ENCODE peak calls at places on chromosomes 16 and 17, in four cellular contexts. One of them, this sample, is unnamed.

GRCh38 chr17:31072186-31072585 is 22.6 kb upstream of the NF1 start:
- DNase-seq in heart right ventricle: no peak
- DNase-seq in Peyer's patch: no peak
- DNase-seq in BJ: peak; percentile 41
- DNase-seq in this sample: no peak

GRCh38 chr17:6501359-6501758 is 55.0 kb downstream of the PITPNM3 start:
- DNase-seq in BJ: no peak
- DNase-seq in Peyer's patch: peak; percentile 3
- DNase-seq in heart right ventricle: no peak
- DNase-seq in this sample: no peak

GRCh38 chr17:28272166-28272565 is 46.8 kb upstream of the TMEM97 start:
- DNase-seq in BJ: no peak
- DNase-seq in heart right ventricle: no peak
- DNase-seq in Peyer's patch: no peak
- DNase-seq in this sample: no peak

GRCh38 chr17:16878084-16878483 is 93.8 kb downstream of the TNFRSF13B start:
- DNase-seq in BJ: no peak
- DNase-seq in heart right ventricle: no peak
- DNase-seq in Peyer's patch: peak; percentile 34
- DNase-seq in this sample: no peak

GRCh38 chr16:48537275-48537674 is 72.7 kb downstream of the N4BP1 start:
- DNase-seq in heart right ventricle: no peak
- DNase-seq in Peyer's patch: peak; percentile 46
- DNase-seq in BJ: no peak
- DNase-seq in this sample: no peak

GRCh38 chr17:72494576-72494975 is 373.8 kb downstream of the SOX9 start:
- DNase-seq in Peyer's patch: no peak
- DNase-seq in heart right ventricle: no peak
- DNase-seq in BJ: no peak
- DNase-seq in this sample: no peak

GRCh38 chr17:7436556-7437368 is 1.5 kb downstream of the TMEM102 start:
- DNase-seq in Peyer's patch: peak; percentile 89
- DNase-seq in heart right ventricle: peak; percentile 83
- DNase-seq in BJ: no peak
- DNase-seq in this sample: no peak

GRCh38 chr16:17556276-17557052 is 85.7 kb upstream of the XYLT1 start:
- DNase-seq in Peyer's patch: no peak
- DNase-seq in heart right ventricle: no peak
- DNase-seq in BJ: no peak
- DNase-seq in this sample: no peak

GRCh38 chr16:77833906-77834599 is 45.7 kb downstream of the VAT1L start:
- DNase-seq in BJ: no peak
- DNase-seq in heart right ventricle: no peak
- DNase-seq in Peyer's patch: no peak
- DNase-seq in this sample: peak; percentile 70

GRCh38 chr16:27460663-27461482 is 58.9 kb downstream of the IL21R start:
- DNase-seq in heart right ventricle: no peak
- DNase-seq in Peyer's patch: no peak
- DNase-seq in BJ: no peak
- DNase-seq in this sample: no peak

GRCh38 chr17:28655160-28655559 is 6.5 kb downstream of the SDF2 start:
- DNase-seq in heart right ventricle: no peak
- DNase-seq in BJ: no peak
- DNase-seq in Peyer's patch: no peak
- DNase-seq in this sample: no peak

GRCh38 chr17:21285164-21286065 is 904 bp downstream of the MAP2K3 start:
- DNase-seq in Peyer's patch: no peak
- DNase-seq in heart right ventricle: no peak
- DNase-seq in BJ: no peak
- DNase-seq in this sample: no peak

GRCh38 chr17:47267354-47267828 is 13.8 kb downstream of the ITGB3 start:
- DNase-seq in heart right ventricle: no peak
- DNase-seq in BJ: peak; percentile 84
- DNase-seq in Peyer's patch: no peak
- DNase-seq in this sample: peak; percentile 97

GRCh38 chr16:26830716-26831115 is 236.0 kb upstream of the C16orf82 start:
- DNase-seq in BJ: no peak
- DNase-seq in Peyer's patch: no peak
- DNase-seq in heart right ventricle: no peak
- DNase-seq in this sample: no peak

GRCh38 chr16:82031116-82032084 is 3.7 kb upstream of the HSD17B2 start:
- DNase-seq in BJ: peak; percentile 41
- DNase-seq in Peyer's patch: no peak
- DNase-seq in heart right ventricle: no peak
- DNase-seq in this sample: no peak

GRCh38 chr17:75927286-75927922 is 13.4 kb downstream of the FBF1 start:
- DNase-seq in BJ: no peak
- DNase-seq in Peyer's patch: no peak
- DNase-seq in heart right ventricle: no peak
- DNase-seq in this sample: no peak

GRCh38 chr16:2852003-2852730 is 5.8 kb downstream of the PRSS22 start:
- DNase-seq in Peyer's patch: peak; percentile 28
- DNase-seq in heart right ventricle: no peak
- DNase-seq in BJ: no peak
- DNase-seq in this sample: no peak

GRCh38 chr16:22165508-22166285 is 3.4 kb downstream of the SDR42E2 start:
- DNase-seq in BJ: no peak
- DNase-seq in heart right ventricle: no peak
- DNase-seq in Peyer's patch: no peak
- DNase-seq in this sample: no peak

GRCh38 chr16:56311208-56312027 is 113.9 kb downstream of the AMFR start:
- DNase-seq in Peyer's patch: no peak
- DNase-seq in heart right ventricle: no peak
- DNase-seq in BJ: no peak
- DNase-seq in this sample: no peak

GRCh38 chr17:50414808-50415207 is 11.2 kb upstream of the ACSF2 start:
- DNase-seq in heart right ventricle: no peak
- DNase-seq in BJ: no peak
- DNase-seq in Peyer's patch: no peak
- DNase-seq in this sample: no peak

GRCh38 chr17:31794111-31794510 is 64.9 kb downstream of the COPRS start:
- DNase-seq in heart right ventricle: no peak
- DNase-seq in Peyer's patch: no peak
- DNase-seq in BJ: no peak
- DNase-seq in this sample: no peak

GRCh38 chr16:85555549-85556455 is 57.3 kb upstream of the GSE1 start:
- DNase-seq in BJ: no peak
- DNase-seq in heart right ventricle: peak; percentile 49
- DNase-seq in Peyer's patch: peak; percentile 84
- DNase-seq in this sample: no peak

GRCh38 chr16:70018254-70018653 is 67.1 kb downstream of the CLEC18A start:
- DNase-seq in BJ: no peak
- DNase-seq in heart right ventricle: no peak
- DNase-seq in Peyer's patch: peak; percentile 59
- DNase-seq in this sample: no peak

GRCh38 chr17:65797809-65798208 is 236.4 kb upstream of the AXIN2 start:
- DNase-seq in heart right ventricle: no peak
- DNase-seq in Peyer's patch: no peak
- DNase-seq in BJ: no peak
- DNase-seq in this sample: no peak

GRCh38 chr17:83176272-83176955 is 97.0 kb downstream of the METRNL start:
- DNase-seq in BJ: no peak
- DNase-seq in heart right ventricle: no peak
- DNase-seq in Peyer's patch: peak; percentile 27
- DNase-seq in this sample: no peak

DNA sequence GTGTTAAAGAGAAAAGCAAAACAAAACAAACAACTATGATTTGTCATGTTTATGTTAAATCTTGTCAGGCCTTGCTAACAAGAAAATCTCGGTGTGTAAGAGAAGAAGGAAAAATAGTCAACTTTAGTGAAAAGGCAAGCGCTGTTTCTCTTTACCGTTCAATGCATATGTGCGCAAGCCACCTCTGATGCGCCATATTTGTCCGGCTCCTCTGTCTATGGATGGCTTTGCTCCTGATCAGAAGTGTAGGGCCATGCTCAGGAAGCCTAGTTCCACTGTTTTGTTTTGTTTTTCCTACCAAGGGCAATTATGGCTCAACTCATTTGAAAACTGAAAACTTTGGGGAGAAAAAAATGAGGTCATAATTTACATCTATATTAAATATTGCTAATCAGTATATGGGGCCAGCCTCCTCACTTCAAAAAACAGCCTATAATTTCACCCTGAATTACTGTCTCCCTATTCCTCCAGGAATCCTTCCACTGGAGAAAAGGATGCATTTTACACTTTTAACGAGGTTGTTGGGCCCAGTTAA is 4.6 kb downstream of the MAF start:
- DNase-seq in Peyer's patch: no peak
- DNase-seq in BJ: no peak
- DNase-seq in heart right ventricle: no peak
- DNase-seq in this sample: no peak
- H3K4me3 ChIP-seq in Peyer's patch: peak overlapping the region; percentile 84
- H3K4me3 ChIP-seq in BJ: peak overlapping the region; percentile 56
- H3K4me3 ChIP-seq in heart right ventricle: peak overlapping the region; percentile 67
- H3K4me3 ChIP-seq in this sample: peak overlapping the region; percentile 80

GRCh38 chr17:38558751-38559024 is 47.1 kb downstream of the SRCIN1 start:
- DNase-seq in Peyer's patch: no peak
- DNase-seq in BJ: no peak
- DNase-seq in heart right ventricle: no peak
- DNase-seq in this sample: no peak
- H3K4me3 ChIP-seq in Peyer's patch: peak overlapping the region; percentile 54
- H3K4me3 ChIP-seq in BJ: peak overlapping the region; percentile 35
- H3K4me3 ChIP-seq in heart right ventricle: peak overlapping the region; percentile 50
- H3K4me3 ChIP-seq in this sample: peak overlapping the region; percentile 27

DNA sequence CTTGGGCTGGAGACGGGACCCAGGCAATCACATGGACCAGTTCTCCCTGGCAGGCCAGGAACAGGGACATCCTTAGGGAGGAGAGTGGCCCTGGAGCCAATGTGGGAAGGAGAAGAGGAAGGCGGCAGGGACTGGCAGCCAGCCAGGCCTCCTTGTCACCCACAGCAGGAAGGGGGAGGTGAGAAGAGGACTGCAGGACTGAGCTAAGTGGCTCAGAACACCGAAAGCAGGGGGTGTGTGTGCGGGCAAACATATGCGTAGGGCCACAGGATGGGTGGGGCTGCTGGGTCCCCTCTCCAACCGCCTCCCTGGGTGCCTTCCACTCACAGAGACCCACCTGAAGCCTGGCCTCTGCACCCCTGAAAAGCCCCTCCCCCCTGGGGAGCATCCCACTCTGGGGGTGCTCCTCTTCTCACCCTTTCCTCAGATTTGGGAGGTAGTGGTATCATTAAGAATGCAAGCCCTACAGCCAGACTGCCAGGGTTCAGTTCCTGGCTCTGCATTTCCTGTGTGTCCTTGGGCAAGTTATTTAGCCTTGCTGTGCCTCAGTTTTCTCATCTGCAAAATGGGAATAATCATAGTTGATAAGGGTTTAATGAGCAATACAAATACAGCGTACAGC is 8.1 kb downstream of the PNMT start:
- DNase-seq in BJ: no peak
- DNase-seq in heart right ventricle: peak; percentile 78
- DNase-seq in Peyer's patch: peak; percentile 81
- DNase-seq in this sample: no peak
- H3K4me3 ChIP-seq in BJ: no peak overlapping the region
- H3K4me3 ChIP-seq in heart right ventricle: no peak overlapping the region
- H3K4me3 ChIP-seq in Peyer's patch: no peak overlapping the region
- H3K4me3 ChIP-seq in this sample: no peak overlapping the region

GRCh38 chr16:87982491-87983415 is 31.5 kb downstream of the BANP start:
- DNase-seq in BJ: no peak
- DNase-seq in heart right ventricle: no peak
- DNase-seq in Peyer's patch: no peak
- DNase-seq in this sample: no peak
- H3K4me3 ChIP-seq in BJ: no peak overlapping the region
- H3K4me3 ChIP-seq in heart right ventricle: no peak overlapping the region
- H3K4me3 ChIP-seq in Peyer's patch: no peak overlapping the region
- H3K4me3 ChIP-seq in this sample: no peak overlapping the region